ENCODE peak calls at places on chromosomes 16 and 17, in six cellular contexts. L, I, V, U, Y and D are unnamed samples.

GRCh38 chr16:3850544-3850899 is 30.0 kb downstream of the CREBBP start:
- DNase-seq in L (no peak), I (no peak), V (no peak), U (no peak), Y (no peak), D (no peak)

GRCh38 chr17:38578229-38578628 is 27.5 kb downstream of the SRCIN1 start:
- DNase-seq in L (no peak), I (no peak), V (no peak), U (no peak), Y (no peak), D (no peak)

GRCh38 chr17:42179911-42180410 is 981 bp downstream of the KCNH4 start:
- DNase-seq in L (no peak), I (peak), V (no peak), U (no peak), Y (no peak), D (peak)

GRCh38 chr17:51120357-51120738 is 320 bp downstream of the SPAG9 start:
- DNase-seq in L (peak), I (no peak), V (no peak), U (no peak), Y (no peak), D (no peak)

GRCh38 chr17:64491034-64491860 is 5.6 kb downstream of the POLG2 start:
- DNase-seq in L (peak), I (peak), V (no peak), U (peak), Y (no peak), D (no peak)

GRCh38 chr17:55388842-55389241 is 32.8 kb downstream of the MMD start:
- DNase-seq in L (no peak), I (no peak), V (no peak), U (no peak), Y (no peak), D (no peak)

GRCh38 chr16:8863594-8864424 is 5.0 kb downstream of the CARHSP1 start:
- DNase-seq in L (no peak), I (peak), V (peak), U (no peak), Y (peak), D (no peak)

GRCh38 chr17:79837888-79838540 is 1.2 kb downstream of the CBX4 start:
- DNase-seq in L (no peak), I (no peak), V (no peak), U (peak), Y (no peak), D (no peak)

GRCh38 chr17:427327-427726 is 74.7 kb upstream of the RPH3AL start:
- DNase-seq in L (no peak), I (no peak), V (no peak), U (no peak), Y (no peak), D (no peak)

GRCh38 chr16:14485131-14485551 is 144.9 kb downstream of the PARN start:
- DNase-seq in L (no peak), I (no peak), V (no peak), U (no peak), Y (no peak), D (no peak)

GRCh38 chr16:81641403-81642106 is 137.5 kb upstream of the PLCG2 start:
- DNase-seq in L (no peak), I (no peak), V (no peak), U (no peak), Y (no peak), D (no peak)

GRCh38 chr17:29728490-29728889 is 105.8 kb upstream of the CORO6 start:
- DNase-seq in L (no peak), I (no peak), V (no peak), U (no peak), Y (no peak), D (no peak)

GRCh38 chr17:31398381-31399275 is 7.2 kb downstream of the RAB11FIP4 start:
- DNase-seq in L (no peak), I (no peak), V (no peak), U (no peak), Y (no peak), D (no peak)

GRCh38 chr17:6507535-6507934 is 48.8 kb downstream of the PITPNM3 start:
- DNase-seq in L (no peak), I (no peak), V (no peak), U (no peak), Y (peak), D (no peak)

GRCh38 chr17:3946711-3947235 is 17.5 kb downstream of the ATP2A3 start:
- DNase-seq in L (no peak), I (no peak), V (no peak), U (no peak), Y (no peak), D (no peak)

GRCh38 chr17:66526827-66527226 is 224.4 kb downstream of the PRKCA start:
- DNase-seq in L (no peak), I (no peak), V (no peak), U (no peak), Y (no peak), D (no peak)

GRCh38 chr17:1714980-1715802 is 5.0 kb upstream of the TLCD2 start:
- DNase-seq in L (no peak), I (peak), V (no peak), U (peak), Y (peak), D (peak)

GRCh38 chr17:42459256-42459982 is 741 bp downstream of the ATP6V0A1 start:
- DNase-seq in L (no peak), I (peak), V (peak), U (peak), Y (peak), D (peak)

GRCh38 chr16:56451753-56452689 is 667 bp downstream of the OGFOD1 start:
- DNase-seq in L (no peak), I (peak), V (no peak), U (peak), Y (peak), D (peak)

GRCh38 chr17:39988206-39988810 is 7.7 kb downstream of the PSMD3 start:
- DNase-seq in L (no peak), I (no peak), V (no peak), U (no peak), Y (no peak), D (no peak)

GRCh38 chr16:51683882-51684281 is 532.8 kb upstream of the SALL1 start:
- DNase-seq in L (no peak), I (no peak), V (no peak), U (no peak), Y (no peak), D (no peak)

GRCh38 chr17:17752822-17753448 is 71.7 kb downstream of the RAI1 start:
- DNase-seq in L (no peak), I (no peak), V (no peak), U (no peak), Y (no peak), D (peak)

GRCh38 chr16:88076211-88076931 is 125.1 kb downstream of the BANP start:
- DNase-seq in L (no peak), I (peak), V (no peak), U (no peak), Y (no peak), D (no peak)

GRCh38 chr17:15161395-15161794 is 103.7 kb downstream of the PMP22 start:
- DNase-seq in L (no peak), I (no peak), V (no peak), U (no peak), Y (no peak), D (no peak)

GRCh38 chr16:85238233-85238647 is 126.0 kb upstream of the CIBAR2 start:
- DNase-seq in L (no peak), I (peak), V (peak), U (no peak), Y (peak), D (peak)

GRCh38 chr17:49498037-49498615 is 3.0 kb downstream of the NGFR start:
- DNase-seq in L (no peak), I (no peak), V (no peak), U (no peak), Y (no peak), D (peak)

GRCh38 chr16:46673320-46674013 is 15.5 kb downstream of the VPS35 start:
- DNase-seq in L (peak), I (no peak), V (no peak), U (peak), Y (peak), D (peak)

GRCh38 chr16:48182979-48183537 is 27.3 kb upstream of the ABCC12 start:
- DNase-seq in L (no peak), I (no peak), V (no peak), U (no peak), Y (no peak), D (no peak)

GRCh38 chr16:29961479-29962343 is at the start of gene TMEM219:
- DNase-seq in L (peak), I (peak), V (peak), U (peak), Y (peak), D (peak)

GRCh38 chr17:59706900-59707181 is 389 bp downstream of the PTRH2 start:
- DNase-seq in L (no peak), I (no peak), V (no peak), U (peak), Y (no peak), D (no peak)